ENCODE peak calls at places on chromosomes 7 and 10, in eight cellular contexts. G is SK-N-SH, X is sigmoid colon, P is stomach, T is esophagus muscularis mucosa, B is transverse colon, D is HepG2, J is K562. O is an unnamed sample.

GRCh38 chr7:518630-519428 is 817 bp downstream of the PDGFA start:
- DNase-seq in G (peak), X (peak), P (peak), T (peak), B (peak), D (no peak), J (peak), O (no peak)

GRCh38 chr10:31099101-31099500 is 67.4 kb upstream of the ZNF438 start:
- DNase-seq in G (no peak), X (no peak), P (no peak), T (no peak), B (peak), D (no peak), J (no peak), O (no peak)

GRCh38 chr10:13787015-13787421 is 200.3 kb downstream of the PRPF18 start:
- DNase-seq in G (no peak), X (no peak), P (no peak), T (no peak), B (peak), D (no peak), J (no peak), O (no peak)

GRCh38 chr7:34454381-34454780 is 203.6 kb upstream of the NPSR1 start:
- DNase-seq in G (no peak), X (no peak), P (no peak), T (no peak), B (no peak), D (peak), J (no peak), O (no peak)

GRCh38 chr7:1541431-1542162 is 11.1 kb downstream of the MAFK start:
- DNase-seq in G (no peak), X (peak), P (no peak), T (no peak), B (no peak), D (no peak), J (no peak), O (peak)

GRCh38 chr10:32005050-32005449 is 51.2 kb downstream of the KIF5B start:
- DNase-seq in G (peak), X (no peak), P (peak), T (no peak), B (peak), D (peak), J (peak), O (no peak)

GRCh38 chr10:96570512-96570911 is 16.3 kb downstream of the TM9SF3 start:
- DNase-seq in G (no peak), X (no peak), P (no peak), T (no peak), B (no peak), D (no peak), J (no peak), O (no peak)

GRCh38 chr10:124465003-124465776 is 3.6 kb downstream of the LHPP start:
- DNase-seq in G (no peak), X (no peak), P (no peak), T (no peak), B (no peak), D (no peak), J (no peak), O (no peak)

GRCh38 chr10:94123253-94123995 is 129.7 kb downstream of the PLCE1 start:
- DNase-seq in G (no peak), X (no peak), P (no peak), T (no peak), B (no peak), D (peak), J (no peak), O (no peak)

GRCh38 chr7:1967512-1968396 is 265.0 kb downstream of the MAD1L1 start:
- DNase-seq in G (no peak), X (no peak), P (no peak), T (no peak), B (no peak), D (no peak), J (no peak), O (peak)

GRCh38 chr7:10919923-10920322 is 53.7 kb upstream of the PHF14 start:
- DNase-seq in G (peak), X (no peak), P (no peak), T (no peak), B (no peak), D (no peak), J (no peak), O (no peak)

GRCh38 chr10:54559498-54559897 is 241.5 kb downstream of the PCDH15 start:
- DNase-seq in G (no peak), X (no peak), P (no peak), T (no peak), B (no peak), D (no peak), J (no peak), O (no peak)

GRCh38 chr10:30228638-30229037 is 120.4 kb downstream of the MTPAP start:
- DNase-seq in G (no peak), X (no peak), P (no peak), T (peak), B (no peak), D (no peak), J (no peak), O (no peak)

GRCh38 chr7:75992083-75992755 is 2.2 kb downstream of the TMEM120A start:
- DNase-seq in G (peak), X (peak), P (no peak), T (no peak), B (no peak), D (no peak), J (no peak), O (peak)

GRCh38 chr10:10792681-10793080 is 225.0 kb upstream of the CELF2 start:
- DNase-seq in G (no peak), X (no peak), P (no peak), T (no peak), B (no peak), D (no peak), J (no peak), O (no peak)

GRCh38 chr10:11793762-11794479 is 29.2 kb upstream of the PROSER2 start:
- DNase-seq in G (no peak), X (no peak), P (no peak), T (no peak), B (no peak), D (peak), J (no peak), O (no peak)

GRCh38 chr7:155153676-155154075 is 83.6 kb downstream of the HTR5A start:
- DNase-seq in G (no peak), X (no peak), P (no peak), T (peak), B (no peak), D (no peak), J (no peak), O (no peak)

GRCh38 chr10:14423111-14423744 is 92.5 kb upstream of the FRMD4A start:
- DNase-seq in G (no peak), X (no peak), P (no peak), T (no peak), B (peak), D (no peak), J (no peak), O (no peak)

GRCh38 chr7:41886906-41887311 is 184.0 kb upstream of the INHBA start:
- DNase-seq in G (no peak), X (peak), P (peak), T (no peak), B (peak), D (no peak), J (no peak), O (peak)

GRCh38 chr10:50501899-50502556 is 121.7 kb downstream of the SGMS1 start:
- DNase-seq in G (no peak), X (no peak), P (no peak), T (no peak), B (no peak), D (peak), J (no peak), O (no peak)

GRCh38 chr10:77111611-77112550 is 525.7 kb downstream of the KCNMA1 start:
- DNase-seq in G (peak), X (no peak), P (no peak), T (peak), B (no peak), D (peak), J (peak), O (no peak)

GRCh38 chr10:43251664-43252165 is 15.2 kb downstream of the RASGEF1A start:
- DNase-seq in G (peak), X (peak), P (no peak), T (no peak), B (no peak), D (no peak), J (no peak), O (peak)

GRCh38 chr7:44264221-44264956 is 61.0 kb downstream of the CAMK2B start:
- DNase-seq in G (peak), X (no peak), P (no peak), T (no peak), B (no peak), D (no peak), J (no peak), O (no peak)
- H3K27ac ChIP-seq in G (peak), X (no peak), P (no peak), T (no peak), B (no peak), D (no peak), J (no peak), O (no peak)

DNA sequence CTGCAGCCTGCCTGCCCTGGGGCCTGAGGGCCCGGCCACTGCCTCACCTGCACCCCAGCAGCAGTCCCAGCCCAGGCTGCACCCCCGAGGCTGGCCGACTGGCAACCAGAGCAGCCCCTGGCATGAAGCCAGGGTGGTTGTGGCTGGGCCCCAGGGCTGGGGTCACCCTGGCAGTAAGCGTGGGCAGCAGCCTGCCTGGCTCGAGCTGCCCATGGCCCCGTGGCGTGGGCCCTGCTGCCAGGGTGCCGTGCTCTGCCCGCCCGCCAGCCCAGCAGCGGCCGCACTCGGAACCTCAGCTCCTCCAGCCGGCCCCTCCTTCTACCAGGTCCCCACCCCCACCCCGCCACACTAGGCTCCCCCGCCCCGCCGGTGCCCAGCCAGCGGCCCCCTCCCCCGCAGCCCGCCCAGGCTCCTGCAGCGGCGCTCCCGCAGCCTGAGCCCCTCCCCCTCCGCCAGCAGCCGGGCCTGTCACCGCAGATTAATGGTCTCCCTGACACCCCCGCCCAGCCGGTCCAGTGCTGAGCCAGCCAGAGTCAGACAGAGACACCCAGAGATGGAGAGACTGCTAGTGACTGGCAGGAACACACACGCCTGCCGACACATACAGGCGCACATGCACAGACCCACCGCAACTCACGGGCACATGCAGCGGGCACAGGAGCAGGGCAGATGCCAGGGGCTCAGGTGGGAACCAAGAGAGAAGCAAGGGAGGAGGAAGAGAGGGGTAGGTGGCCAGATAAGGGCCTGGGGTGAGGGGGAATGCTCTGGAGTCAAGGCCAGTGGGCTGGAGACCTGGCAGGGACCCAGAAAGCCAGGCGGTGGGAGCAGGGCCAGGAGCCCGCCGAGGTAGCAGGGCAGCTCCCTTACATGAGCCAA is 22.4 kb downstream of the KCNH2 start:
- DNase-seq in G (peak), X (peak), P (no peak), T (no peak), B (peak), D (no peak), J (peak), O (no peak)
- TF ChIP-seq EP300 in G (no peak), X (no peak), P (no peak), T (no peak), B (no peak), D (no peak), J (peak), O (no peak)

DNA sequence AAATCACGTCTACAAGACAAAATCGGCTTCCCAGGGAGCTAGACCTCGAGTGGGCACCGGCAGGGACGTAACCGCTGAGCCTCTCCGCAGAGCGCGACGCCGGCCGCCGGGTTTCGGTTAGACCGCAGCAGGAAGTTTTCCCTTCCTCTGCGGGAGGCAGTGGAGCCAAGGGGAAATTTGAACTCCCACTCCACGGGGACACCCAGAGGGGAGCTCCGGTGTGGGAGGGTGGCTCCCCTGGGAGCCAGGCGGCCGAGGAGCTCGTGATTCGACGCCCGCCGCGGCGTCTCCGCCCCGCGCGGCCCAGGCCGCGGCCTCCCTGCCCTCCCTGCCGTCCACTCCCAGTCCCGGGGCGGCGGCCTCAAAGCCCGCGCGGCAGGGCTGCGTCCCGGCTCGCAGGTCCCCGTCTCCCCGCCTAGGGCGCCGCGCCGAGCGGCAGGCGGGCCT is 418 bp downstream of the SYPL1 start:
- DNase-seq in G (peak), X (peak), P (peak), T (no peak), B (peak), D (peak), J (peak), O (peak)
- TF ChIP-seq POLR2AphosphoS5 in G (no peak), X (no peak), P (peak), T (no peak), B (no peak), D (no peak), J (no peak), O (no peak)

GRCh38 chr10:8229153-8229552 is 174.7 kb downstream of the GATA3 start:
- DNase-seq in G (no peak), X (no peak), P (no peak), T (no peak), B (no peak), D (no peak), J (no peak), O (no peak)

GRCh38 chr10:8230887-8231286 is 176.4 kb downstream of the GATA3 start:
- DNase-seq in G (no peak), X (no peak), P (no peak), T (no peak), B (no peak), D (no peak), J (no peak), O (no peak)

GRCh38 chr10:8235253-8236027 is 181.0 kb downstream of the GATA3 start:
- DNase-seq in G (peak), X (no peak), P (no peak), T (no peak), B (no peak), D (no peak), J (peak), O (no peak)

GRCh38 chr10:8233832-8234259 is 179.4 kb downstream of the GATA3 start:
- DNase-seq in G (no peak), X (no peak), P (no peak), T (no peak), B (no peak), D (no peak), J (no peak), O (no peak)

DNA sequence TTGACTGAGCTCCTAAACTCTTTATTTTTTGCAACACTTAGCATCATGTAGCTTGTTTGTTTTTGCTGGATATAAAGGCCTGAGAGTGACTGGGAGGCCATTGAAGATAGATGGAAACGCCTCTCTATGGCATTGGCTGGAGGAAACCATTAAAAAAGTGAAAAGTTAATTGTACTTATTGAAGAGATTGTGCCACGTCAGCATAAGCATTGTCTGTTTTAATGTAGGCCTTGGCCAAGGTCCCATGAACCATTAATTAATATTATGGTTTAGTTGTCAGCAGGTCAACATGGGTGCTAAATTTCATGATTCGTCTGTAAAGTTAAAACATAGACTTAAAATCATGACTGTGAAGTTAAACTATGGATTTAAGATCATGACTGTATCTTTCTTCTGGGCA is 178.6 kb downstream of the GATA3 start:
- DNase-seq in G (no peak), X (no peak), P (no peak), T (no peak), B (no peak), D (no peak), J (no peak), O (no peak)
- H3K27ac ChIP-seq in G (no peak), X (no peak), P (no peak), T (no peak), B (no peak), D (no peak), J (no peak), O (no peak)

O was measured in suprapubic skin.